ENCODE peak calls at places on chromosomes 1 and 21, in four cellular contexts. T, I, C and R are unnamed samples.

GRCh38 chr1:245041058-245041698 is 113.6 kb upstream of the KIF26B start:
- DNase-seq in T (no peak), I (no peak), C (no peak), R (no peak)

GRCh38 chr1:225462714-225463574 is 35.1 kb upstream of the LBR start:
- DNase-seq in T (no peak), I (peak; percentile 72), C (no peak), R (no peak)

GRCh38 chr1:84883286-84883685 is 9.7 kb downstream of the LPAR3 start:
- DNase-seq in T (no peak), I (peak; percentile 67), C (no peak), R (no peak)

GRCh38 chr1:180981596-180982387 is 40.9 kb downstream of the STX6 start:
- DNase-seq in T (no peak), I (no peak), C (no peak), R (no peak)

GRCh38 chr1:51629918-51630317 is 13.0 kb downstream of the OSBPL9 start:
- DNase-seq in T (no peak), I (no peak), C (no peak), R (no peak)

GRCh38 chr1:47181955-47182680 is 7.7 kb downstream of the PDZK1IP1 start:
- DNase-seq in T (no peak), I (peak; percentile 34), C (no peak), R (no peak)

GRCh38 chr1:100866041-100866900 is 28.4 kb downstream of the EXTL2 start:
- DNase-seq in T (no peak), I (peak; percentile 59), C (no peak), R (no peak)

GRCh38 chr1:154442006-154442740 is 37.0 kb downstream of the IL6R start:
- DNase-seq in T (no peak), I (peak; percentile 29), C (no peak), R (no peak)

GRCh38 chr1:21673277-21673780 is 4.2 kb upstream of the RAP1GAP start:
- DNase-seq in T (no peak), I (peak; percentile 4), C (no peak), R (peak; percentile 85)

GRCh38 chr21:14120091-14120734 is 90.5 kb downstream of the LIPI start:
- DNase-seq in T (no peak), I (peak; percentile 33), C (no peak), R (no peak)

GRCh38 chr21:37800496-37801061 is 115.7 kb downstream of the KCNJ6 start:
- DNase-seq in T (no peak), I (no peak), C (no peak), R (no peak)

GRCh38 chr1:151061704-151062103 is 1.5 kb downstream of the MLLT11 start:
- DNase-seq in T (no peak), I (no peak), C (no peak), R (no peak)
- H3K4me3 ChIP-seq in T (no peak overlapping the region), I (peak overlapping the region; percentile 99), C (no peak overlapping the region), R (peak overlapping the region; percentile 93)

GRCh38 chr1:24642481-24643361 is at the start of gene SRRM1:
- DNase-seq in T (peak; percentile 97), I (peak; percentile 99), C (peak; percentile 99), R (peak; percentile 98)
- H3K27ac ChIP-seq in T (peak within 1 kb of the TSS; percentile 98), I (peak within 1 kb of the TSS; percentile 85), C (peak within 1 kb of the TSS; percentile 98), R (peak within 1 kb of the TSS; percentile 100)

DNA sequence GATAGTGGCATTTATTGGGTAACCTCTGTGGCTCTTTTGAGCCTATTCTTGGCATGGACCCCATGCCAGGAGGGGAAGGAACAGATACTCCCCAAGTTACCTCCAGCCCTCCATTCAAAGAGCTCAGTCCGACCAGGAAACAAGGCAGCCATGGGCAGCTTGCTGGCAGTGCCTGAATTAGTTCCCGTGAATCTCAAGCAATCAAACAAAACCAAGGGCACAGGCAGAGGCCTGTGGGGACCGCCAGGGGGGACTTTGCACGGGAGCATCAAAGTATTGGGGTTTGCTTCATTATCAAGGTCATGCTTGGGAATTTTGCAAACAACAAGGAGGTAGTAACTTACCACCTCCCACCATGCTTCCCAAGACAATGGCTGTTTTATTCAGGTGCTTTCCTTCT is 81.2 kb upstream of the IFFO2 start:
- DNase-seq in T (no peak), I (no peak), C (no peak), R (no peak)
- TF ChIP-seq CTCF in T (no peak), I (no peak), C (no peak), R (no peak)

GRCh38 chr1:163074716-163075284 is 5.6 kb downstream of the RGS4 start:
- DNase-seq in T (no peak), I (no peak), C (no peak), R (no peak)
- H3K4me3 ChIP-seq in T (no peak overlapping the region), I (no peak overlapping the region), C (no peak overlapping the region), R (no peak overlapping the region)

DNA sequence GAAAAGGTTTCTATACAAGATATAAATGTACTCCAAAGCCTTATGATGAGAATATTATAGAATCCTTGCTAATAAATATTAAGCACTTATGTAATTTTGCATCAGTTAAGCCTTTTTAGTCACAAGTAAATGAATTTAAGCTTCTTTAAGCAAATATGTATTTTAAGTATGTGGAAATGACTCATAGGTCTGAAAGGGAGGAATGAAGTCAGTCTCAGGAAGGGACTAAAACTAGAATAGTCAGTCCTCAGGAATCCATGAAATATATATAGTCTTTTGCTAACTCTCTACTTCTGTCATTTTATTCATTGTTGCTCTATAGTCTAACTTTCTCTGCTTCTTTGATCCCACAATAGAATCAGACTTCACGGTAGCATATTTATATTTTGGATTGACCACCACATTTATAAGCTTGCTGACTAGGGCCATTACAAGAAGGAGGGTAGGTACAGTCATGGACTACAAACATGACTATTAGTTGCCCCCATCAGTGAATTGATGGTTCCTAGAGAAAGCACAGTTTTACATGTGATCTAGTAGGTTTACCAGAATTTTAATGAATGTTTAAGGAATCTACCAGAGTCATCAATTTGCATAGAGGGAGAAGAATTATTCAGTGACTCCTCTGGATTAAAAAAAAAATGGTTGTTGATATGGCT is 20.2 kb upstream of the RABGGTB start:
- DNase-seq in T (no peak), I (peak; percentile 84), C (no peak), R (no peak)
- H3K27ac ChIP-seq in T (no peak overlapping the region), I (peak overlapping the region; percentile 68), C (no peak overlapping the region), R (peak overlapping the region; percentile 52)

GRCh38 chr1:3432306-3432705 is 22.2 kb upstream of the ARHGEF16 start:
- DNase-seq in T (no peak), I (no peak), C (no peak), R (no peak)

GRCh38 chr1:3430820-3431219 is 23.6 kb upstream of the ARHGEF16 start:
- DNase-seq in T (no peak), I (no peak), C (no peak), R (no peak)

GRCh38 chr1:3430406-3430805 is 24.1 kb upstream of the ARHGEF16 start:
- DNase-seq in T (no peak), I (no peak), C (no peak), R (no peak)

GRCh38 chr1:3431686-3432085 is 22.8 kb upstream of the ARHGEF16 start:
- DNase-seq in T (no peak), I (no peak), C (no peak), R (no peak)

DNA sequence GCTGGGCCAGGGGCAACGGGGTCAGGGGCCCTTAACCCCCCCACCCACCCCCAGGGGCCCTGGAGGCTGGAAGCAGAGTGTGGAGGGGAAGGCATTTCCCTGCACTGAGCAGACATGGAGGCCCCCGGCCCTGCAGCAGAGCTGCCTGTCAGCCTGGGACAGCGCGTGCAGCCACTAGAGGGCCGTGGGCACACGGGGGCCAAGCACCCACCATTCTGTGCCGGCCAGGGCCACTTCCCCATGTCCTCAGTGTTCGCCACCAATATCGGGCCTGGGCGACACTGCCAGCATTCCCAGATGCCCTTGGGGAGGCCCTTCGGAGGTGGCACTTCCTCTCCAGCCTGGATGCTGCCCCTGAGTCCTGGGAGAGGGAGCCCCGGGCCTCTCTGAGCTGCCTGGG is 23.2 kb upstream of the ARHGEF16 start:
- DNase-seq in T (no peak), I (peak; percentile 31), C (no peak), R (no peak)
- TF ChIP-seq CTCF in T (no peak), I (peak; percentile 64), C (no peak), R (no peak)

DNA sequence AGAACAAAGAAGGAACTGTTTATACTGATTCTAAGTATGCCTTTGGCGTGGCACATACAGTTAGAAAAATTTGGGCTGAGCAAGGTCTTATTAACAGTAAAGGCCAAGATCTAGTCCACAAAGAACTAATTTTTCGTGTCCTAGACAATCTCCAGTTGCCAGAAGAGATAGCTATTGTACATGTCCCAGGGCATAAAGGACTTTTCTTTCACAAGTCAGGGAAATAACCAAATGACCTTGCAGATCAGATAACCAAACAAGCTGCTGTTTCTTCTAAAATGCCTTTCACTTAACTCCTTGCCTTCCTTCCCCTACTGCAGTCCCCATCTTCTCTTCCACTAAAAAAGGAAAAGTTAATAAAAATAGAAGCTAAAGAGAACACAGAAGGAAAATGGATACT is 4.0 kb downstream of the TEX50 start:
- DNase-seq in T (no peak), I (no peak), C (no peak), R (no peak)
- H3K4me3 ChIP-seq in T (no peak overlapping the region), I (no peak overlapping the region), C (no peak overlapping the region), R (no peak overlapping the region)

GRCh38 chr1:243315455-243315854 is 59.6 kb downstream of the SDCCAG8 start:
- DNase-seq in T (no peak), I (no peak), C (no peak), R (no peak)

GRCh38 chr1:243311809-243312208 is 56.0 kb downstream of the SDCCAG8 start:
- DNase-seq in T (no peak), I (no peak), C (no peak), R (no peak)

GRCh38 chr1:243312962-243313634 is 57.3 kb downstream of the SDCCAG8 start:
- DNase-seq in T (no peak), I (no peak), C (peak; percentile 67), R (no peak)

GRCh38 chr1:243315933-243316332 is 60.1 kb downstream of the SDCCAG8 start:
- DNase-seq in T (no peak), I (no peak), C (no peak), R (no peak)

DNA sequence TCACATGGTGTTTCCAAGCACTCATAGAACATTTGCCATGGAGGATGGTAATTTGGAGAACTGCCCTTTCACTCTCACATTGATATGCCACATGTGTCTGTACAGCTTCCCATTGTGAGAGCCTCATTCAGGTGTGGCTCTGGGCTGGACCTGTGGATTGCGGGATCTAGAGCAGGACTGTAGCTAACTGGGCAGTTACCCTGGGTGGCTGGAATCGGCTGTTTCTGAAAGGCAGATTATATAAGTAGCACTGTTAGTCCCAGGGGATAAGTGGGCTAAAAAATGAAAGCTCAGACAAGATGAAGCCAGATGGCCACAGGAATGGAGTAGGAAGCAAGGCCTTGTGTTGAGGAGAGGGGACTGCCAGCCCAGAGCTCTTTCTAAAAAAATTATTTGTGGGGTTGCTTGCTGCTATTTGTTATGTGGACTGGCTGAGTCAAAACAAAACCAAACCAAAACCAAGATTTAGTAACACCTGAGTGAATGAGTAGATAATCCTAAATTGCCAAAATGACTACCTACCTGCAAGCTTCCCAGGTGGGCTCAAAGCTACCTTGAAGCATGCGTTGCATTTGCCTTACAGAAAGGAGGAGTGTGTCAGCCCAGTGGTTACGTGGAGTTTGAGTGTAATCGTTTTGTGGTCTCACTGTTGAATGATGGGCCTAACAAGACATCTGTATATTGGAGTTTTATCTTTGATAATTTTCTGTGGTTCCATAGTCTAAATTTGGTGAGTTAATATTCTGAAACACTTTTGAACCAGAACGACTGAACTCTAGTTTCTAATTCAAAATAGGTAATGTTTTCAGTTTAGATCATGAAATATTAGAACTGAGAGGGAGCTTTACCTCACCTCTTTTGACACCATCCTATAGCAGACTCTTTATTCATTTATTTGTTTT is 58.0 kb downstream of the SDCCAG8 start:
- DNase-seq in T (no peak), I (no peak), C (no peak), R (no peak)
- H3K27ac ChIP-seq in T (peak overlapping the region; percentile 16), I (no peak overlapping the region), C (peak overlapping the region; percentile 81), R (peak overlapping the region; percentile 22)

GRCh38 chr21:42520628-42521253 is 7.1 kb downstream of the SLC37A1 start:
- DNase-seq in T (no peak), I (no peak), C (no peak), R (peak; percentile 28)
- TF ChIP-seq CTCF in T (no peak), I (no peak), C (no peak), R (no peak)